ENCODE peak calls at places on chromosome 3, in four cellular contexts. E, U, V and N are unnamed samples.

GRCh38 chr3:139534992-139535879 is 4.3 kb downstream of the RBP1 start:
- DNase-seq in U (no peak), V (no peak), E (no peak), N (no peak)

GRCh38 chr3:97871206-97871605 is 49.4 kb downstream of the CRYBG3 start:
- DNase-seq in U (no peak), V (no peak), E (peak), N (no peak)

GRCh38 chr3:73592154-73592877 is 32.4 kb downstream of the PDZRN3 start:
- DNase-seq in E (no peak), U (no peak), V (no peak), N (no peak)

GRCh38 chr3:57597973-57598351 is 818 bp upstream of the ARF4 start:
- DNase-seq in V (no peak), E (no peak), U (no peak), N (no peak)

GRCh38 chr3:112776000-112776399 is 70.7 kb downstream of the CD200R1L start:
- DNase-seq in U (no peak), E (no peak), V (no peak), N (no peak)

GRCh38 chr3:192186508-192186907 is 540.8 kb downstream of the FGF12 start:
- DNase-seq in V (no peak), U (no peak), E (no peak), N (no peak)

GRCh38 chr3:143586565-143586964 is 261.7 kb downstream of the SLC9A9 start:
- DNase-seq in E (no peak), U (peak), V (no peak), N (no peak)

GRCh38 chr3:49940667-49941249 is 808 bp downstream of the RBM6 start:
- DNase-seq in V (no peak), U (no peak), E (no peak), N (no peak)

GRCh38 chr3:133988631-133989161 is 41.0 kb downstream of the SLCO2A1 start:
- DNase-seq in U (no peak), E (no peak), V (no peak), N (no peak)

GRCh38 chr3:134373278-134373941 is 837 bp downstream of the AMOTL2 start:
- DNase-seq in U (peak), E (no peak), V (peak), N (peak)

GRCh38 chr3:197547206-197547605 is 8.6 kb downstream of the BDH1 start:
- DNase-seq in U (no peak), E (no peak), V (no peak), N (no peak)

GRCh38 chr3:127760361-127760760 is 62.0 kb downstream of the MGLL start:
- DNase-seq in V (no peak), E (peak), U (no peak), N (no peak)

GRCh38 chr3:32411442-32411841 is 19.8 kb downstream of the CMTM7 start:
- DNase-seq in E (no peak), V (no peak), U (no peak), N (no peak)

GRCh38 chr3:150238995-150239612 is 169.0 kb upstream of the TSC22D2 start:
- DNase-seq in V (no peak), U (no peak), E (peak), N (no peak)

GRCh38 chr3:39548282-39548681 is 80.8 kb downstream of the MOBP start:
- DNase-seq in E (no peak), V (no peak), U (no peak), N (no peak)

GRCh38 chr3:67558429-67558828 is 96.0 kb downstream of the SUCLG2 start:
- DNase-seq in E (no peak), V (no peak), U (peak), N (no peak)

GRCh38 chr3:132726341-132726823 is 4.2 kb upstream of the NPHP3 start:
- DNase-seq in V (no peak), U (no peak), E (peak), N (no peak)

GRCh38 chr3:179347108-179347382 is 464 bp upstream of the MFN1 start:
- DNase-seq in V (no peak), E (no peak), U (no peak), N (no peak)

GRCh38 chr3:48561045-48561736 is 2.4 kb downstream of the UCN2 start:
- DNase-seq in U (no peak), E (no peak), V (no peak), N (peak)

GRCh38 chr3:57066471-57066870 is 6.0 kb downstream of the SPATA12 start:
- DNase-seq in E (no peak), V (no peak), U (no peak), N (no peak)

GRCh38 chr3:129016366-129016724 is 15.2 kb downstream of the EFCC1 start:
- DNase-seq in E (peak), U (no peak), V (no peak), N (no peak)

GRCh38 chr3:65785065-65785645 is 253.6 kb downstream of the MAGI1 start:
- DNase-seq in U (peak), E (peak), V (no peak), N (peak)

GRCh38 chr3:26106119-26106690 is 316.3 kb downstream of the OXSM start:
- DNase-seq in U (no peak), E (no peak), V (no peak), N (no peak)

GRCh38 chr3:62149962-62150361 is 223.4 kb downstream of the FEZF2 start:
- DNase-seq in U (no peak), E (no peak), V (no peak), N (no peak)

GRCh38 chr3:46107682-46108081 is 80.4 kb upstream of the XCR1 start:
- DNase-seq in E (no peak), V (no peak), U (no peak), N (no peak)